ENCODE peak calls at places on chromosomes 4 and X, in five cellular contexts. V, Q, S, Z and H are unnamed samples.

GRCh38 chr4:177047070-177047850 is 254.5 kb upstream of the VEGFC start:
- DNase-seq in V (peak; percentile 9), Q (peak; percentile 59), S (peak; percentile 20), Z (peak; percentile 17), H (no peak)

GRCh38 chrX:49186125-49187027 is at the start of gene PRICKLE3:
- DNase-seq in V (peak; percentile 68), Q (peak; percentile 91), S (peak; percentile 89), Z (peak; percentile 85), H (no peak)

GRCh38 chr4:123327346-123327745 is 69.2 kb upstream of the SPRY1 start:
- DNase-seq in V (no peak), Q (no peak), S (no peak), Z (no peak), H (no peak)

GRCh38 chr4:3313139-3313538 is 20.3 kb downstream of the RGS12 start:
- DNase-seq in V (no peak), Q (no peak), S (no peak), Z (no peak), H (no peak)

GRCh38 chrX:63664083-63664482 is 120.9 kb downstream of the ARHGEF9 start:
- DNase-seq in V (no peak), Q (no peak), S (no peak), Z (no peak), H (no peak)

GRCh38 chr4:28759064-28759463 is 1898.4 kb downstream of the STIM2 start:
- DNase-seq in V (no peak), Q (no peak), S (no peak), Z (no peak), H (no peak)

GRCh38 chr4:4637710-4638109 is 95.9 kb upstream of the STX18 start:
- DNase-seq in V (no peak), Q (no peak), S (no peak), Z (no peak), H (no peak)

GRCh38 chrX:106959897-106960296 is 39.7 kb downstream of the CLDN2 start:
- DNase-seq in V (no peak), Q (no peak), S (peak; percentile 11), Z (no peak), H (no peak)

GRCh38 chr4:76764251-76764650 is 133.7 kb downstream of the SOWAHB start:
- DNase-seq in V (no peak), Q (no peak), S (no peak), Z (no peak), H (no peak)

GRCh38 chrX:11687157-11687556 is 21.4 kb upstream of the ARHGAP6 start:
- DNase-seq in V (no peak), Q (no peak), S (no peak), Z (no peak), H (no peak)

GRCh38 chrX:136176399-136176825 is 29.1 kb downstream of the FHL1 start:
- DNase-seq in V (peak; percentile 37), Q (no peak), S (no peak), Z (no peak), H (no peak)

GRCh38 chrX:124085063-124085462 is 123.6 kb downstream of the STAG2 start:
- DNase-seq in V (no peak), Q (no peak), S (no peak), Z (no peak), H (no peak)

GRCh38 chr4:56768772-56769171 is 52.7 kb downstream of the SPINK2 start:
- DNase-seq in V (no peak), Q (no peak), S (peak; percentile 68), Z (no peak), H (no peak)

GRCh38 chr4:185700048-185700447 is 111.9 kb downstream of the SORBS2 start:
- DNase-seq in V (no peak), Q (no peak), S (no peak), Z (no peak), H (no peak)

GRCh38 chrX:7068939-7069367 is 78.6 kb upstream of the STS start:
- DNase-seq in V (no peak), Q (no peak), S (no peak), Z (no peak), H (no peak)

GRCh38 chr4:24729041-24729730 is 66.2 kb upstream of the SOD3 start:
- DNase-seq in V (no peak), Q (no peak), S (no peak), Z (no peak), H (no peak)

GRCh38 chrX:44130189-44130588 is 157.0 kb upstream of the NDP start:
- DNase-seq in V (no peak), Q (no peak), S (no peak), Z (no peak), H (no peak)

GRCh38 chr4:23323436-23323835 is 566.4 kb downstream of the PPARGC1A start:
- DNase-seq in V (no peak), Q (no peak), S (no peak), Z (no peak), H (no peak)

GRCh38 chr4:25535278-25535677 is 120.4 kb upstream of the SLC34A2 start:
- DNase-seq in V (no peak), Q (no peak), S (no peak), Z (no peak), H (no peak)

GRCh38 chr4:139740531-139741041 is 75.0 kb downstream of the MGST2 start:
- DNase-seq in V (peak; percentile 75), Q (peak; percentile 81), S (peak; percentile 41), Z (peak; percentile 60), H (no peak)

GRCh38 chr4:139763205-139763604 is 97.6 kb downstream of the MGST2 start:
- DNase-seq in V (no peak), Q (no peak), S (no peak), Z (no peak), H (no peak)

GRCh38 chrX:20118065-20118824 is 1.5 kb upstream of the MAP7D2 start:
- DNase-seq in V (no peak), Q (no peak), S (peak; percentile 53), Z (no peak), H (no peak)

GRCh38 chrX:20116087-20116574 is 576 bp downstream of the MAP7D2 start:
- DNase-seq in V (no peak), Q (no peak), S (no peak), Z (no peak), H (no peak)

GRCh38 chrX:20112022-20112421 is 4.7 kb downstream of the MAP7D2 start:
- DNase-seq in V (no peak), Q (no peak), S (no peak), Z (no peak), H (no peak)

GRCh38 chrX:20116575-20117240 is at the start of gene MAP7D2:
- DNase-seq in V (no peak), Q (no peak), S (no peak), Z (no peak), H (no peak)
- H3K4me3 ChIP-seq in V (peak within 1 kb of the TSS; percentile 37), Q (peak within 1 kb of the TSS; percentile 53), S (no peak within 1 kb of the TSS), Z (peak within 1 kb of the TSS; percentile 58), H (peak within 1 kb of the TSS; percentile 42)

GRCh38 chr4:7769308-7769841 is 170.3 kb downstream of the AFAP1 start:
- DNase-seq in V (no peak), Q (no peak), S (no peak), Z (peak; percentile 9), H (no peak)

GRCh38 chr4:7769936-7770674 is 169.6 kb downstream of the AFAP1 start:
- DNase-seq in V (no peak), Q (no peak), S (peak; percentile 39), Z (peak; percentile 15), H (no peak)

GRCh38 chr4:7767526-7767925 is 172.1 kb downstream of the AFAP1 start:
- DNase-seq in V (no peak), Q (no peak), S (no peak), Z (peak; percentile 4), H (no peak)

GRCh38 chr4:7767966-7768365 is 171.7 kb downstream of the AFAP1 start:
- DNase-seq in V (no peak), Q (no peak), S (no peak), Z (peak; percentile 7), H (no peak)

DNA sequence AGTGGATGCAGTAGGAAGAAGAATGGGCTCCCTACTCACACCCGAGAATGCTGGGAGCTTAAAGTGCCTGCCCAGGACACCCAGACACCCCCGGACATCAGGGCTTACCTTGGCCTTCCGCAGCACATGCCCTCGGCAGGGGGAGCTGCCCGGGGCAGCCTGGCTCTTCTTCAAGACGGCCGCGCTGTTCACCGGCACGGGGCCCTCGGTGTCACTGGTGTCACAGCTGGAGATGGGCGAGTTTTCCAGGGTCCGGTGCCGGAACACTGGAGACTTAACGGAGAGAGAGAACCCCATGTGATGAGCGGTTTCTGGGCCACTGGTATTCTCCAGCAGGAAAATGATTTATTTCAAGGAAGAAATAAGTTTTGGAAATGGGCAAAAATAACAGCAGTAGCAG is 170.9 kb downstream of the AFAP1 start:
- DNase-seq in V (no peak), Q (no peak), S (no peak), Z (peak; percentile 14), H (no peak)
- TF ChIP-seq CTCF in V (no peak), Q (no peak), S (no peak), Z (no peak), H (no peak)

GRCh38 chrX:68059469-68059868 is 373.8 kb downstream of the OPHN1 start:
- DNase-seq in V (no peak), Q (no peak), S (no peak), Z (no peak), H (no peak)
- H3K4me3 ChIP-seq in V (no peak overlapping the region), Q (no peak overlapping the region), S (no peak overlapping the region), Z (no peak overlapping the region), H (no peak overlapping the region)

GRCh38 chr4:82899339-82899738 is 1.2 kb upstream of the THAP9 start:
- DNase-seq in V (no peak), Q (no peak), S (no peak), Z (no peak), H (no peak)

GRCh38 chr4:82900335-82901128 is at the start of gene THAP9:
- DNase-seq in V (peak; percentile 96), Q (peak; percentile 99), S (peak; percentile 98), Z (peak; percentile 98), H (peak; percentile 96)

GRCh38 chr4:82900016-82900334 is 560 bp upstream of the THAP9 start:
- DNase-seq in V (no peak), Q (no peak), S (no peak), Z (no peak), H (no peak)

GRCh38 chr4:82896755-82897154 is 3.8 kb upstream of the THAP9 start:
- DNase-seq in V (no peak), Q (no peak), S (no peak), Z (no peak), H (no peak)

DNA sequence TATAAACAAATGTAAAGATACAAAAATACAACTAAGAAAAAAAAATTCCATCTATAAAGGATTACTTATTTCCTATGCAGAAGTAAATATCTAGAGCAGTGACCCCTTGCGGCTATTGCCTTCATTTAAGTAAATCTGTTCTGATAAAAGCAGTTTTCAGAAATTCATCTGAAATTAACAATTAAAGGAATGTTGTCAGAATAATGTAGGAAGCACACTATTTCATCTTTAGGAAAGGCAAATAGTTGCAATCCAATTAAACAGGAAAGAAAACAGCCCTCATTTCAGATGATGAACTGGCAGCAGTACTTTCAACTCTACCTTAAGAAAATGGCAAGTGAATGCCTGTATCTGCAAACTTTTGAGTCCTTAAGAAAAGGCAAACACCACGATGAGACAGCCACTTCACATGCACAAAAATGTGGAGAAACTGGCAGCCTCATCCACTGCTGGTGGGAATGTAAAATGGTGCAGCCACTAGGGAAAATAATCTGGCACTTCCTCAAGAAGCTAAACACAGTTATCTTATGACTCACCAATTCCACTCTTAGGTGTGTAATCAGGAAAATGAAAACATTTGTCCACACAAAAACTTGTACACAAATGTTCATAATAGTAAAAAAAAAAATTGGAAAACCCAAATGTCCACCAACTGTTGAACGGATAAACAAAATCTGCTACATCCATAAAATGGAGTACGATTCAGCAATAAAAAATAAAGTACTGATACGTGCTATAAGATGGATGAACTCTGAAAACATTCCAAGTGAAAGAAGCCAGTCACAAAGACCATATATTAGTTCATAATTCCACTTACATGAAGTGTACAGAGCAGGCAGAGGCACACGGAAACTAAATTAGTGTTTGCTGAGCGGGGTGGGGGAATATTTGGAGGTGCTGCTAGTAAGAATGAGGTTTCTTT is 2.0 kb upstream of the THAP9 start:
- DNase-seq in V (peak; percentile 31), Q (no peak), S (peak; percentile 66), Z (no peak), H (peak; percentile 14)
- TF ChIP-seq CTCF in V (peak; percentile 34), Q (no peak), S (no peak), Z (peak; percentile 35), H (peak; percentile 29)